ENCODE peak calls at places on chromosomes 13 and 19, in eight cellular contexts. U is neural progenitor cell, Y is esophagus squamous epithelium, T is IMR-90, E is upper lobe of right lung, D is dorsolateral prefrontal cortex, Z is A549, H is adrenal gland. O is an unnamed sample.

GRCh38 chr19:32676895-32677359 is 1.3 kb downstream of the RGS9BP start:
- DNase-seq in U (peak), Y (no peak), T (no peak), E (no peak), D (no peak), Z (no peak), H (no peak), O (no peak)

GRCh38 chr19:57552432-57552831 is 7.2 kb downstream of the ZNF550 start:
- DNase-seq in U (no peak), Y (no peak), T (no peak), E (no peak), D (no peak), Z (no peak), H (no peak), O (no peak)

GRCh38 chr13:50156722-50157121 is 141.5 kb downstream of the KCNRG start:
- DNase-seq in U (no peak), Y (no peak), T (no peak), E (no peak), D (no peak), Z (no peak), H (no peak), O (no peak)

GRCh38 chr19:49058592-49058991 is 1.0 kb upstream of the CGB7 start:
- DNase-seq in U (peak), Y (no peak), T (peak), E (no peak), D (no peak), Z (no peak), H (no peak), O (no peak)

GRCh38 chr19:44747739-44748425 is 626 bp upstream of the BCL3 start:
- DNase-seq in U (peak), Y (no peak), T (peak), E (peak), D (no peak), Z (peak), H (peak), O (peak)

GRCh38 chr13:67147257-67148218 is 82.6 kb downstream of the PCDH9 start:
- DNase-seq in U (peak), Y (no peak), T (peak), E (no peak), D (no peak), Z (no peak), H (no peak), O (no peak)

GRCh38 chr19:37829526-37829925 is 50.1 kb upstream of the ZNF573 start:
- DNase-seq in U (no peak), Y (no peak), T (no peak), E (no peak), D (no peak), Z (no peak), H (no peak), O (no peak)

GRCh38 chr19:19860756-19861390 is 4.8 kb upstream of the ZNF253 start:
- DNase-seq in U (peak), Y (no peak), T (no peak), E (no peak), D (no peak), Z (no peak), H (peak), O (no peak)

GRCh38 chr13:50228527-50228926 is 213.3 kb downstream of the KCNRG start:
- DNase-seq in U (no peak), Y (no peak), T (no peak), E (no peak), D (no peak), Z (no peak), H (no peak), O (no peak)

GRCh38 chr19:28504139-28504538 is 708.8 kb downstream of the UQCRFS1 start:
- DNase-seq in U (no peak), Y (no peak), T (no peak), E (no peak), D (no peak), Z (no peak), H (peak), O (no peak)

GRCh38 chr19:18013621-18014111 is 5.7 kb downstream of the ARRDC2 start:
- DNase-seq in U (peak), Y (no peak), T (no peak), E (no peak), D (no peak), Z (no peak), H (peak), O (no peak)

GRCh38 chr19:6533746-6534418 is 3.1 kb downstream of the TNFSF9 start:
- DNase-seq in U (no peak), Y (no peak), T (no peak), E (no peak), D (no peak), Z (no peak), H (no peak), O (no peak)

GRCh38 chr13:93476175-93476574 is 249.6 kb downstream of the GPC6 start:
- DNase-seq in U (no peak), Y (no peak), T (peak), E (no peak), D (no peak), Z (no peak), H (no peak), O (no peak)

GRCh38 chr13:48235100-48235813 is 2.3 kb downstream of the ITM2B start:
- DNase-seq in U (peak), Y (no peak), T (peak), E (no peak), D (no peak), Z (no peak), H (peak), O (peak)

GRCh38 chr19:20422616-20423205 is 142.9 kb downstream of the ZNF737 start:
- DNase-seq in U (peak), Y (no peak), T (no peak), E (no peak), D (no peak), Z (no peak), H (no peak), O (no peak)

GRCh38 chr13:106602178-106602577 is 34.2 kb upstream of the ARGLU1 start:
- DNase-seq in U (no peak), Y (no peak), T (no peak), E (no peak), D (no peak), Z (no peak), H (no peak), O (peak)

GRCh38 chr13:111210488-111210887 is 95.4 kb downstream of the ARHGEF7 start:
- DNase-seq in U (peak), Y (no peak), T (peak), E (peak), D (peak), Z (no peak), H (no peak), O (peak)

GRCh38 chr19:15118248-15118647 is 11.0 kb downstream of the SYDE1 start:
- DNase-seq in U (no peak), Y (no peak), T (no peak), E (no peak), D (no peak), Z (no peak), H (no peak), O (no peak)

GRCh38 chr13:30766234-30766633 is 30.9 kb downstream of the ALOX5AP start:
- DNase-seq in U (no peak), Y (no peak), T (no peak), E (no peak), D (no peak), Z (no peak), H (no peak), O (no peak)

GRCh38 chr19:16070366-16070990 is 5.8 kb upstream of the TPM4 start:
- DNase-seq in U (no peak), Y (peak), T (no peak), E (peak), D (no peak), Z (peak), H (peak), O (peak)

GRCh38 chr19:10084803-10085202 is 1.3 kb upstream of the SHFL start:
- DNase-seq in U (no peak), Y (no peak), T (no peak), E (no peak), D (no peak), Z (no peak), H (no peak), O (no peak)

GRCh38 chr13:82758056-82758455 is 1124.2 kb downstream of the SLITRK1 start:
- DNase-seq in U (peak), Y (no peak), T (peak), E (no peak), D (no peak), Z (no peak), H (peak), O (no peak)

GRCh38 chr13:31733709-31734108 is 5.6 kb upstream of the RXFP2 start:
- DNase-seq in U (no peak), Y (no peak), T (no peak), E (no peak), D (no peak), Z (no peak), H (no peak), O (no peak)

GRCh38 chr13:113929628-113930615 is 44.0 kb downstream of the C13orf46 start:
- DNase-seq in U (no peak), Y (no peak), T (no peak), E (peak), D (peak), Z (no peak), H (no peak), O (no peak)

GRCh38 chr19:30593975-30594925 is 222.1 kb downstream of the ZNF536 start:
- DNase-seq in U (peak), Y (no peak), T (no peak), E (no peak), D (no peak), Z (no peak), H (peak), O (no peak)

GRCh38 chr19:48608798-48609263 is 2.3 kb downstream of the SPACA4 start:
- DNase-seq in U (peak), Y (no peak), T (no peak), E (no peak), D (no peak), Z (peak), H (peak), O (no peak)

GRCh38 chr13:78194904-78195639 is 276.4 kb upstream of the EDNRB start:
- DNase-seq in U (peak), Y (no peak), T (peak), E (no peak), D (no peak), Z (no peak), H (no peak), O (no peak)

GRCh38 chr13:52955505-52955904 is 73.1 kb upstream of the OLFM4 start:
- DNase-seq in U (peak), Y (no peak), T (no peak), E (no peak), D (no peak), Z (no peak), H (no peak), O (no peak)
- H3K27ac ChIP-seq in U (no peak), Y (no peak), T (no peak), E (no peak), D (no peak), Z (no peak), H (no peak), O (no peak)

DNA sequence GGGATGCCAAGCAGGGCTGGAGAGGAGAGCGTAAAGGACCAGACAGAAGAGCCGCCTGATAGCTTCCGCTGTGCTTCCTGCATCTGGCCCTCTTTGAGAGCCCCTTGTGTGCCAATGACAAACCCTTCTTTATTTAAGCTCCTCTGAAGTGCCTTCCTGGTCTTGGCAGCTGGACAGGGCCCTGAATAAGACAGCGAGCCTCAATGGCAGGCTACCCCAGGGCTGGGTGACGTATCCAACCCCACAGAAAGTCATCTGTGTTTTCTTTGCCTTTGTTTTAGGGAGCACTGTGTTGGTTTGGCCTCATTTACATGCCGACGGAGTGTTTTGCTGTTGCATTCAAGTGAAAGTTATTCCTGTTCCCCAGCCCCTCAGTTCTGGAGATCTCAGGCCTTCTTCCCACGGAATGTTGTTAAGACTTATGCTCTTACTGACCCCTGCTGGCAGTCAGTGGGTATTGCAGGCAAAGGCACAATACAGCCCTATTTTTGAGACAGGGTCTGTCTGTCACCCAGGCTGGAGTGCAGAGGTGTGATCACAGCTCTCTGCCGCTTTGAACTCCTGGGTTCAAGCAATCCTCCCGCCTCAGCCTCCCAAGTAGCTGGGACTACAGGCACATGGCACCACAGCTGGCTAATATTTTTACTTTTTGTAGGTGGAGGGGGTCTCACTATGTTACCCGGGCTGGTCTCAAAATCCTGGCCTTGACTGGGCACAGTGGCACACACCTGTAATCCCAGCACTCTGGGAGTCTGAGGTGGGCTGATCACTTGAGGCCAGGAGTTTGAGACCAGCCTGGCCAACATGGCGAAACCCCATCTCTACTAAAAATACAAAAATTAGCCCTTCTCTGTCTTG is 16.8 kb downstream of the CCL25 start:
- DNase-seq in U (peak), Y (no peak), T (no peak), E (no peak), D (no peak), Z (no peak), H (no peak), O (no peak)
- TF ChIP-seq CTCF in U (peak), Y (no peak), T (peak), E (peak), D (peak), Z (peak), H (peak), O (peak)

DNA sequence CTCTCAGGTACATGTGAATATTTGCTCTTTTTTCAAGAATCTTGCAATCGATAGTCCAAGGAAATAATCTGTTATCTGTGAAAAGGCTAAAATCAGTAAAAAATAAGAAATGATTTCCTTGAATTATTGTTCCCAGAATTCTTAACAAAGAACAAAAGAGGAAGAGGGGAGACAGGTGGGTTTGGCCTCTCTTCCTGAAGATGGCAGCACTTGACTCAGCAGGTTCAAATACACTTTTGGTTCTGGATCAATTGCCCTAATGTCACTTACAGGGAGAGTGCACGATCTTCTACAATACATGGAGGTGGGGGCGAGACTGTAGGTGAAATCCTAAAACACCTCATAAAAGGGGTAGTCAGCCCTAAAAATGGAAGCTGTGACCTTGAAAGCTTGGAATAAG is 358.7 kb downstream of the IRS2 start:
- DNase-seq in U (no peak), Y (no peak), T (no peak), E (no peak), D (no peak), Z (no peak), H (no peak), O (no peak)
- H3K4me3 ChIP-seq in U (no peak), Y (no peak), T (no peak), E (no peak), D (no peak), Z (no peak), H (no peak), O (no peak)

GRCh38 chr19:14088634-14089411 is 1.7 kb downstream of the SAMD1 start:
- DNase-seq in U (no peak), Y (no peak), T (no peak), E (no peak), D (no peak), Z (no peak), H (no peak), O (no peak)
- H3K27ac ChIP-seq in U (no peak), Y (no peak), T (no peak), E (no peak), D (peak), Z (no peak), H (no peak), O (no peak)

GRCh38 chr19:22882797-22883196 is 50.7 kb downstream of the ZNF723 start:
- DNase-seq in U (peak), Y (no peak), T (peak), E (no peak), D (no peak), Z (no peak), H (no peak), O (no peak)
- TF ChIP-seq CTCF in U (peak), Y (no peak), T (peak), E (peak), D (peak), Z (peak), H (peak), O (peak)